ENCODE peak calls at places on chromosomes 13 and 19, in four cellular contexts. F is tibial artery, J is colonic mucosa, V is K562. O is an unnamed sample. For H3K4me1, the result is how much of the 10 kb centered on the place peaks cover.

GRCh38 chr19:43662487-43662886 is 7.5 kb downstream of the PLAUR start:
- DNase-seq in F (no peak), V (no peak), J (no peak), O (peak)

GRCh38 chr19:47540748-47541147 is 25.9 kb upstream of the NAPA start:
- DNase-seq in J (no peak), V (peak), F (no peak), O (peak)

GRCh38 chr19:43316591-43317319 is 36.7 kb upstream of the CD177 start:
- DNase-seq in V (peak), F (no peak), J (peak), O (no peak)

GRCh38 chr13:47859129-47859528 is 141.9 kb downstream of the SUCLA2 start:
- DNase-seq in J (no peak), V (no peak), F (no peak), O (no peak)

GRCh38 chr19:3606174-3606689 is 443 bp downstream of the TBXA2R start:
- DNase-seq in J (peak), F (peak), V (peak), O (no peak)

GRCh38 chr13:40064723-40065122 is 409.3 kb downstream of the COG6 start:
- DNase-seq in J (no peak), V (no peak), F (no peak), O (peak)

GRCh38 chr13:36912983-36913382 is 7.1 kb downstream of the SMAD9 start:
- DNase-seq in J (no peak), V (no peak), F (no peak), O (no peak)

GRCh38 chr19:14871619-14872230 is 14.2 kb downstream of the OR7A17 start:
- DNase-seq in F (no peak), J (no peak), V (peak), O (no peak)

GRCh38 chr13:52158629-52159158 is 703 bp downstream of the NEK3 start:
- DNase-seq in F (peak), J (peak), V (peak), O (peak)

GRCh38 chr13:32262619-32263018 is 52.5 kb downstream of the ZAR1L start:
- DNase-seq in V (no peak), F (no peak), J (no peak), O (no peak)
- H3K4me1 ChIP-seq in V (under half), F (under half), J (under half), O (under half)

DNA sequence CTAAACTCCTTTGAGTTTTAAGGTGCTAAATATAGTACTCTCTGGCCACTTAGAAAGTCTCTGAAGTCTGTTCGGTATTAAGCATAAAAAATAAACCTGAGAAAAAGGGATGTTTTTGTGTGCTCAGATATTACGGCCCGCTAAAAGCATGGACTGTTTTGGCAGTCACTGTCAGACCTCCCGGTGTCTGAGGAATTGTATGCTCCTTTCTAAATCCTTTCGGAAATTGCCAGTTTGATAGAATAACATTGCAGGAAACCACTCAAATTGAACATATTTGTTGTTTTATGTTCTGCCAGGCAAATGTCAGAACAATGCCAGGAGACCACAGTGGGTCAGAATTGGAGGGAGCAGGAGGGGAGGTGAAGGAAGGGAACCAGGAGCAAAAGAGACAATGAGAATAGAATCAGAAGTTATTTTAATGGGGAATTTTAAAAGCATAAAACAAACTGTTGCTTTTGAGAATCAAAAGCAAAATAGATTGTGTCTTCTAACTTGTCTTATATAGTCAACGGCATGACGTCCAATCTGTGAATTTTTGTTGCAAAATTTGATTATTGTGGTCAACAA is 257.3 kb downstream of the SPRY2 start:
- DNase-seq in V (no peak), J (no peak), F (no peak), O (no peak)
- H3K27ac ChIP-seq in V (no peak), J (no peak), F (peak), O (no peak)

GRCh38 chr13:50400930-50401553 is 385.8 kb downstream of the KCNRG start:
- DNase-seq in V (no peak), J (no peak), F (no peak), O (no peak)

GRCh38 chr13:50403311-50403710 is 388.1 kb downstream of the KCNRG start:
- DNase-seq in J (no peak), V (no peak), F (no peak), O (no peak)

GRCh38 chr13:50400035-50400726 is 384.9 kb downstream of the KCNRG start:
- DNase-seq in F (no peak), V (no peak), J (no peak), O (peak)

GRCh38 chr13:50404769-50405168 is 389.5 kb downstream of the KCNRG start:
- DNase-seq in V (no peak), F (no peak), J (no peak), O (no peak)

DNA sequence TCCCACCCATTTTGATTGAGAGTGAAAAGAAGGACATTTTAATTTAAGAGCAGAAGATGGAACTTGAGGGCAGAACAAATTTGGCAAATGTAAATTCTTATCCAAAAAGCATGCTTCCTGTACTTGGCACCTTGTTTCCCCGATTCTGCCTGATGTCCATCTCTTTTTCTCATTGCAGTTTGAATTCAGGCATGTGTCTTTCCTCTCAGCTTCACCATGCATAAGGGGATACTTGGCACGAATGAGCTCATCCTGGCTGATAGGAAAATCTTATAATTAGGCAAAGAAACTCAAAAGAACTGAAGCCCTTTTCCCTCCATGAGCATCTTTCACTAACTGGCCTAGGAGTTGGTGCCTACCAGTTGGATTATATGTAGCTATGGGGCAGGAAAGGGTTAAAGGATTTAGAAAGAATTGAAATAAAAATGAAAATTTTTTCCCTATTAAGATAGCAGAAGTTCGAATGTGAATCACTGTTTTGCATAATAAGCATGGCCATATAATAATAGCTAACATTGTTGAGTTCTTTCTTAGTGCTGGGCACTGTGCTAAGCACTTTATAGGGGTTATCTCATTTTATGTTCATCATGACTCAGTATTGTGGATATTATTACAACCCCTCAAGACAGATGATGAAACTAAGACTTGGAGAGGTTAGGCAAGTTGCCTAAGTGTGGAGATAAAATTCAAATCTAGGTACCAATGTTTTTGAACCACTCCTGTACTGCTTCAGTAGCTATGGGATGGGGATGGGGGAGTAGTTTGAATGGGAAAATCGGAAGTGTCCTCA is 386.7 kb downstream of the KCNRG start:
- DNase-seq in J (no peak), V (no peak), F (no peak), O (peak)
- H3K4me1 ChIP-seq in J (under half), V (under half), F (under half), O (under half)

DNA sequence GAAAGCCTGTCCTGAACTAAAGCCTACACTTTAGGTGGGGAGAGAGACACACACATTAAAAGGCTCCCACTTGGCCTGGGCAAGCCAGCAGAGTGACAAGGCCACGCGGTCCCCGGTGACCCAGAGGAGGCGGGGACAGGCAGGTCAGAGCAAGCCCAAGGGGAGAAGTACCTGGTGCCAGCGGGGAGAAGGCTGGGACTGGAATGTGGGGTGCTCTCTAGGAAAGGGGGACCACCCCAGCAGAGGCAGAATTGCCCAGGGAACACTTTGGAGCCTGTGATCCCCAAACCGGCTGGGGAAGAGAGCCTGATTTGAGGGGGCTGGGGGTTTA is 82.3 kb downstream of the RAB20 start:
- DNase-seq in J (no peak), V (no peak), F (no peak), O (no peak)
- H3K27ac ChIP-seq in J (no peak), V (no peak), F (peak), O (no peak)

DNA sequence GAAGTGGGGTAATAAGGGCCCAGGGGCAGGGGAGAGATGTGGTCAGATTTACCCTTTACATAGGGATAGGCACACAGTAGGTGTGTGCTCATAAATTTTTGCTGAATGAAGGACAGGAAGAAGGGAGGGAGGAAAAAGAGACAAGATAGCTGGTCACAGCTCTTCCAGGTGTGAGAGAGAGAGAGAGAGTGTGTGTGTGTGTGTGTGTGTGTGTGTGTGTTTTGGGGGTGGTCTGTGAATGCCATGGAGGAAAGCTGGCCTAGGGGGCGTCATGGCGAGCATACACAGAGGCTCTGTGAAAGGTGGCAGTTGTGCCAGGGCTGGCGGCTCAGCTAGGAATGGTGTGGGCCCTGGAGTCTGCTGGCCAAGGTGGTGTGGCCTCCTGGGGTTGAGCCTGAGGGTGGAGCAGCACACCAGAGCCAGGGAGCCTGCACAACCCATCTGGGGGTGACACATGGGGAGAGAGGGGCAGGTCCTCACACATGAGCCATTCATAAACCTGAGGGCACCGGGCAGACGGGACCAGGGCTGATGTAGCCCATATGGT is 6.0 kb upstream of the PRX start:
- DNase-seq in V (no peak), F (no peak), J (no peak), O (no peak)
- H3K4me1 ChIP-seq in V (under half), F (under half), J (under half), O (under half)

GRCh38 chr19:58055483-58055874 is 3.6 kb upstream of the ZNF135 start:
- DNase-seq in J (no peak), V (no peak), F (no peak), O (no peak)
- H3K27ac ChIP-seq in J (no peak), V (no peak), F (no peak), O (no peak)

GRCh38 chr13:44271915-44272341 is 101.7 kb upstream of the SERP2 start:
- DNase-seq in J (no peak), V (no peak), F (peak), O (peak)

GRCh38 chr13:44274838-44275237 is 98.8 kb upstream of the SERP2 start:
- DNase-seq in F (no peak), J (no peak), V (no peak), O (no peak)

GRCh38 chr13:44272692-44273091 is 100.9 kb upstream of the SERP2 start:
- DNase-seq in J (no peak), V (no peak), F (no peak), O (no peak)

GRCh38 chr13:44273991-44274810 is 99.4 kb upstream of the SERP2 start:
- DNase-seq in F (no peak), J (no peak), V (no peak), O (no peak)

GRCh38 chr13:44273216-44273615 is 100.4 kb upstream of the SERP2 start:
- DNase-seq in F (no peak), V (no peak), J (no peak), O (no peak)
- H3K4me1 ChIP-seq in F (half or more), V (under half), J (under half), O (under half)

DNA sequence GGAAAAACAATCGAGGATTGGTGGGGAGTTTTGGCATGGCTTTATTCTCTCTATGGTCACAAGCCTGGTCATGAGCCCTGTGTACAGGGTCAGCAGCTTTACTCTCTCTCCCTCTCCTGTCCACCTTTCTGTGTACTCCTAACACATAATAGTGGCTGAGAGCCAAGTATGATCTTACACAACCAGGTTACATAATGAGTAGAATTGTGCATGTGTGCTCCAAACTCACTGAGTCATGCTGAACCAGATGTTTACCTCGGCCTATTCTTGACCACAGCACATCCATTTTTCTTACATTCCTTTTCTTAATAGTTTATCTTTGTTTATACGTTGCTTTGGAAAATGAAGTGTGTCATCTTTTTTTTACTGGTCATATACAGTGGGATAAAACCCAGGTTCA is 53.1 kb downstream of the ZNF254 start:
- DNase-seq in V (no peak), J (no peak), F (no peak), O (peak)
- H3K27ac ChIP-seq in V (no peak), J (no peak), F (no peak), O (no peak)

DNA sequence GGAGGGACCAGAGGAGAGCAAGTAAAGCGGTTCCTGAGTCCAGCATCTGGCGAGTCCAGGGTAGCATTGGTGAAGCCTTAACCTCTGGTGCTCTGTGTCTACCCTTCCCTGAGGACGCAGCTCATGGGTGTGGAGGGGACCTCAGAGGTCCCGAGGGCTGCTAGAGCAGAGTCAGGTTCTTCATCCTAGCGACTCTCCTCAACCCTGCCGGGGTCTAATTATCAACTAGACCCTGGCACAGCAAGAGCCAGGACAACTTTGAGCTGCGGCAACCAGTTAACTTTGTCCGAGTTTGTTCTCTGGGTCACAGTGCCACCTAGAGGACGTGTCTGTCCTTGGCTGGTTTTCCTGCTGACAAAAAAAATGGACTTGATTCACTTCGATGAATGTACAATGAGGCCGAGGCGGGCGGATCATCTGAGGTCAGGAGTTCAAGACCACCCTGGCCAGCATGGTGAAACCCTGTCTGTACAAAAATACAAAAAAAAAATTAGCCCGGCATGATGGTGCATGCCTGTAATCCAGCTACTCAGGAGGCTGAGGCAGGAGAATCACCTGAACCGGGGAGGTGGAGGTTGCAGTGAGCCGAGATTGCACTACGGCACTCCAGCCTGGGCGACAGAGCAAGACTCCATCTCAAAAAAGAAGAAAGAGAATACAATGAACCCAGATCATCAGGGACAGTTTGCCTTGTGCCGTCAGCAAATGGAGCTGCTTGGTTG is 24.9 kb downstream of the TSSK6 start:
- DNase-seq in V (peak), J (peak), F (peak), O (peak)
- H3K4me1 ChIP-seq in V (under half), J (under half), F (under half), O (under half)